ENCODE peak calls at places on chromosomes 3 and 15, in four cellular contexts. C is K562, F is HepG2, O is HCT116. Y is an unnamed sample.
A peak's percentile ranks its signal among the peaks of the same experiment; 100 is the strongest.

GRCh38 chr3:190382082-190382481 is 5.9 kb upstream of the CLDN16 start:
- DNase-seq in C (no peak), O (no peak), F (no peak), Y (no peak)

GRCh38 chr3:165518346-165518745 is 318.9 kb downstream of the BCHE start:
- DNase-seq in F (no peak), C (no peak), O (no peak), Y (no peak)

GRCh38 chr3:71987828-71988227 is 202.9 kb upstream of the PROK2 start:
- DNase-seq in C (no peak), O (no peak), F (no peak), Y (no peak)

GRCh38 chr15:31275331-31276262 is 51.0 kb upstream of the KLF13 start:
- DNase-seq in C (no peak), F (no peak), O (no peak), Y (no peak)

GRCh38 chr3:156604064-156604641 is 49.2 kb upstream of the SSR3 start:
- DNase-seq in O (no peak), C (no peak), F (no peak), Y (no peak)

GRCh38 chr15:49313650-49314049 is 109.4 kb upstream of the FGF7 start:
- DNase-seq in F (no peak), C (no peak), O (no peak), Y (no peak)

GRCh38 chr3:156300929-156301806 is 180.8 kb downstream of the KCNAB1 start:
- DNase-seq in F (no peak), C (no peak), O (no peak), Y (no peak)

GRCh38 chr3:59056706-59057105 is 6.9 kb upstream of the CFAP20DC start:
- DNase-seq in C (no peak), F (no peak), O (no peak), Y (no peak)

GRCh38 chr3:18870642-18871041 is 277.7 kb upstream of the KCNH8 start:
- DNase-seq in O (no peak), F (no peak), C (no peak), Y (no peak)

GRCh38 chr15:68412218-68412617 is 19.7 kb downstream of the ITGA11 start:
- DNase-seq in F (no peak), C (no peak), O (no peak), Y (no peak)

GRCh38 chr3:127688416-127689265 is 15.9 kb downstream of the ABTB1 start:
- DNase-seq in F (no peak), C (no peak), O (no peak), Y (no peak)

GRCh38 chr3:121870710-121871109 is 23.5 kb upstream of the SLC15A2 start:
- DNase-seq in F (no peak), O (no peak), C (no peak), Y (no peak)

GRCh38 chr15:42152921-42153680 is 3.3 kb downstream of the PLA2G4F start:
- DNase-seq in C (no peak), F (no peak), O (no peak), Y (no peak)

GRCh38 chr3:44003801-44004200 is 237.9 kb upstream of the TOPAZ1 start:
- DNase-seq in F (no peak), C (no peak), O (no peak), Y (no peak)

GRCh38 chr3:194657439-194657838 is 14.6 kb downstream of the LSG1 start:
- DNase-seq in F (no peak), O (no peak), C (no peak), Y (no peak)

GRCh38 chr15:62569460-62570404 is 404.6 kb upstream of the C2CD4B start:
- DNase-seq in O (no peak), C (no peak), F (peak; percentile 97), Y (no peak)

GRCh38 chr3:66836363-66837152 is 161.5 kb upstream of the KBTBD8 start:
- DNase-seq in C (no peak), O (no peak), F (peak; percentile 13), Y (no peak)

GRCh38 chr3:143239026-143239425 is 119.5 kb downstream of the CHST2 start:
- DNase-seq in C (no peak), F (no peak), O (no peak), Y (no peak)

GRCh38 chr3:14210843-14211594 is 32.4 kb downstream of the LSM3 start:
- DNase-seq in C (no peak), F (no peak), O (no peak), Y (no peak)

GRCh38 chr3:45596290-45596791 is 1.8 kb downstream of the LIMD1 start:
- DNase-seq in F (no peak), O (no peak), C (no peak), Y (no peak)

GRCh38 chr3:58325525-58325992 is 7.1 kb upstream of the PXK start:
- DNase-seq in C (no peak), O (no peak), F (peak; percentile 60), Y (no peak)

GRCh38 chr15:51828621-51829359 is 663 bp upstream of the TMOD3 start:
- DNase-seq in O (no peak), F (no peak), C (peak; percentile 73), Y (no peak)

GRCh38 chr3:49013738-49014660 is 4.4 kb downstream of the DALRD3 start:
- DNase-seq in F (peak; percentile 59), C (no peak), O (no peak), Y (peak; percentile 86)

GRCh38 chr3:143081844-143082778 is 37.5 kb upstream of the CHST2 start:
- DNase-seq in F (no peak), O (no peak), C (no peak), Y (no peak)

GRCh38 chr3:15815696-15816095 is 17.9 kb upstream of the ANKRD28 start:
- DNase-seq in F (peak; percentile 30), O (peak; percentile 49), C (no peak), Y (no peak)

GRCh38 chr3:63048365-63048764 is 173.1 kb upstream of the CADPS start:
- DNase-seq in O (no peak), C (no peak), F (no peak), Y (no peak)

GRCh38 chr3:60755094-60755493 is 496.2 kb downstream of the FHIT start:
- DNase-seq in O (no peak), F (peak; percentile 31), C (no peak), Y (peak; percentile 64)

GRCh38 chr3:179720196-179720595 is 67.4 kb downstream of the USP13 start:
- DNase-seq in O (no peak), C (no peak), F (no peak), Y (no peak)

GRCh38 chr3:190108789-190109188 is 11.9 kb downstream of the P3H2 start:
- DNase-seq in F (no peak), C (no peak), O (no peak), Y (no peak)

GRCh38 chr3:108090066-108090700 is 648 bp downstream of the CD47 start:
- DNase-seq in C (no peak), O (no peak), F (no peak), Y (no peak)

GRCh38 chr15:91525746-91526145 is 327.8 kb upstream of the SLCO3A1 start:
- DNase-seq in O (no peak), F (no peak), C (no peak), Y (no peak)

GRCh38 chr3:41447701-41448100 is 248.4 kb downstream of the CTNNB1 start:
- DNase-seq in C (no peak), O (no peak), F (no peak), Y (no peak)

GRCh38 chr3:105653161-105653560 is 215.7 kb downstream of the CBLB start:
- DNase-seq in F (no peak), C (no peak), O (no peak), Y (no peak)

GRCh38 chr3:155026999-155027591 is 53.0 kb upstream of the MME start:
- DNase-seq in O (no peak), C (no peak), F (no peak), Y (no peak)

GRCh38 chr3:119657887-119658702 is 2.3 kb downstream of the POPDC2 start:
- DNase-seq in F (no peak), C (no peak), O (no peak), Y (no peak)

GRCh38 chr15:45091581-45091980 is 22.4 kb downstream of the DUOX2 start:
- DNase-seq in C (no peak), O (no peak), F (no peak), Y (no peak)

GRCh38 chr15:35740761-35741160 is 194.8 kb upstream of the DPH6 start:
- DNase-seq in F (no peak), C (no peak), O (no peak), Y (no peak)
- TF ChIP-seq JUND in F (no peak), C (no peak), O (no peak), Y (no peak)

GRCh38 chr15:78790027-78790426 is 21.2 kb downstream of the ADAMTS7 start:
- DNase-seq in C (no peak), O (no peak), F (no peak), Y (no peak)

GRCh38 chr15:78788261-78788660 is 23.0 kb downstream of the ADAMTS7 start:
- DNase-seq in O (no peak), F (no peak), C (no peak), Y (no peak)

GRCh38 chr15:78795043-78795442 is 16.2 kb downstream of the ADAMTS7 start:
- DNase-seq in O (no peak), C (no peak), F (no peak), Y (no peak)

GRCh38 chr15:78789615-78790014 is 21.6 kb downstream of the ADAMTS7 start:
- DNase-seq in O (no peak), F (no peak), C (no peak), Y (no peak)

GRCh38 chr15:78791357-78791756 is 19.9 kb downstream of the ADAMTS7 start:
- DNase-seq in F (no peak), C (no peak), O (no peak), Y (no peak)
- H3K36me3 ChIP-seq in F (no peaks in the 10 kb centered on the region), C (no peaks in the 10 kb centered on the region), O (no peaks in the 10 kb centered on the region), Y (peaks cover 14% of the 10 kb centered on the region)

DNA sequence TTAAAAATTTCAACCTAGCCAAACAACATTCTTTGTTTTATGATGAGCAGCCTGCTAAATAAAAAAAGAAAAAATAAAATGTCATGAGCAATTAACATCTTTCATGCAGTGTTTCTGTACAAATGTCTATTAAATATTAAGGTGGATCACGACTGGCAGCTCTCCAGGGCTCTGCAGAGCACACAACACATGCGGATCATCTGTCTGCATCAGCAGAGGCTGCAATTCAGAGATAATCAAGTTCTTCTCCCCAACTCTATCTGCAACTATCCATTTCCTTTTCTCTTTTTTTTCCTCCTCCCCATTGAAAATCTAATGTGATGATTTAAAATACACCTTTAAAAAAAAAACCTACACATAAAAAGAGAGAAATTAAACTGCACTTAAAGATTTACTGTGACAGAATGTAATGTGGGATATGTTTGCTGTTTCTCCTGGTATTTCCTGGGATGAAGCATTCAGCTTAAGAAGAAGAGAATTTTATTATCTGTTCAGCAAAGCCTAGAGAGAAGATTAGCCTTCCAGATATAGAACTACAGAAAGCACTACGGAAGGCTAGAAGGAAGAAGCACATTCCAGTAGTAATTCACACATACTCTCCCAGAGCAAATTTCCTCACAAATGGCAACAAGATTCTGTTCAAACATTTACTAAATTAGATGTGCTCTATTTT is 352.6 kb upstream of the CCDC54 start:
- DNase-seq in C (no peak), O (no peak), F (no peak), Y (no peak)
- H3K4me2 ChIP-seq in C (no peak overlapping the region), O (no peak overlapping the region), F (no peak overlapping the region), Y (no peak overlapping the region)

GRCh38 chr3:196016485-196016884 is 65.4 kb downstream of the TFRC start:
- DNase-seq in O (no peak), C (no peak), F (no peak), Y (no peak)
- TF ChIP-seq JUND in O (no peak), C (peak; percentile 41), F (no peak), Y (no peak)

Y was measured in H1.